ENCODE peak calls at places on chromosome 18, in nine cellular contexts. Z is colonic mucosa; D is hepatocyte; J is CD8-positive, alpha-beta memory T cell; U is DND-41; G is effector memory CD4-positive, alpha-beta T cell; M is tibial nerve; Q is MM.1S; A is esophagus squamous epithelium. H is an unnamed sample. For H3K9me3, the result is how much of the 10 kb centered on the place peaks cover.

GRCh38 chr18:54127759-54128378 is 96.6 kb downstream of the MBD2 start:
- DNase-seq in Z (peak), D (peak), J (no peak), U (peak), G (no peak), M (no peak), Q (peak), A (no peak), H (no peak)

GRCh38 chr18:61502472-61502871 is 169.2 kb downstream of the CDH20 start:
- DNase-seq in Z (peak), D (peak), J (no peak), U (peak), G (no peak), M (no peak), Q (peak), A (no peak), H (no peak)

GRCh38 chr18:59681051-59681450 is 16.2 kb downstream of the CCBE1 start:
- DNase-seq in Z (no peak), D (no peak), J (no peak), U (no peak), G (no peak), M (no peak), Q (no peak), A (no peak), H (no peak)

GRCh38 chr18:21314721-21315120 is 72.7 kb downstream of the GREB1L start:
- DNase-seq in Z (no peak), D (no peak), J (no peak), U (no peak), G (no peak), M (no peak), Q (no peak), A (no peak), H (no peak)

GRCh38 chr18:31741096-31741735 is 19.5 kb downstream of the SLC25A52 start:
- DNase-seq in Z (peak), D (peak), J (peak), U (peak), G (peak), M (peak), Q (peak), A (no peak), H (no peak)

GRCh38 chr18:72541871-72542690 is 2.1 kb downstream of the CBLN2 start:
- DNase-seq in Z (no peak), D (peak), J (no peak), U (no peak), G (no peak), M (no peak), Q (peak), A (no peak), H (no peak)

GRCh38 chr18:57125627-57126026 is 21.3 kb upstream of the BOD1L2 start:
- DNase-seq in Z (no peak), D (no peak), J (no peak), U (no peak), G (no peak), M (no peak), Q (no peak), A (no peak), H (no peak)

GRCh38 chr18:3388980-3389379 is 61.0 kb upstream of the TGIF1 start:
- DNase-seq in Z (no peak), D (no peak), J (no peak), U (no peak), G (no peak), M (no peak), Q (no peak), A (no peak), H (no peak)

GRCh38 chr18:76442413-76443171 is 52.5 kb downstream of the ZNF516 start:
- DNase-seq in Z (no peak), D (no peak), J (no peak), U (no peak), G (no peak), M (no peak), Q (no peak), A (no peak), H (no peak)

GRCh38 chr18:50749421-50749820 is 70.4 kb downstream of the MRO start:
- DNase-seq in Z (no peak), D (no peak), J (no peak), U (no peak), G (no peak), M (no peak), Q (no peak), A (no peak), H (no peak)

GRCh38 chr18:3081558-3081957 is 68.6 kb upstream of the LPIN2 start:
- DNase-seq in Z (no peak), D (no peak), J (no peak), U (no peak), G (no peak), M (no peak), Q (no peak), A (no peak), H (no peak)

GRCh38 chr18:50982802-50983179 is 15.0 kb downstream of the ELAC1 start:
- DNase-seq in Z (no peak), D (no peak), J (no peak), U (no peak), G (no peak), M (no peak), Q (no peak), A (no peak), H (no peak)

GRCh38 chr18:58045265-58046086 is 1.4 kb downstream of the NEDD4L start:
- DNase-seq in Z (peak), D (peak), J (peak), U (peak), G (no peak), M (no peak), Q (peak), A (no peak), H (no peak)

GRCh38 chr18:34280653-34281052 is 55.9 kb upstream of the NOL4 start:
- DNase-seq in Z (no peak), D (no peak), J (no peak), U (no peak), G (no peak), M (no peak), Q (no peak), A (no peak), H (no peak)

GRCh38 chr18:77101410-77102245 is 31.0 kb downstream of the MBP start:
- DNase-seq in Z (peak), D (peak), J (peak), U (peak), G (no peak), M (peak), Q (no peak), A (peak), H (no peak)

GRCh38 chr18:2529154-2529553 is 42.2 kb downstream of the METTL4 start:
- DNase-seq in Z (no peak), D (no peak), J (no peak), U (no peak), G (no peak), M (no peak), Q (no peak), A (no peak), H (no peak)

GRCh38 chr18:48975817-48976649 is 25.3 kb upstream of the SMAD7 start:
- DNase-seq in Z (peak), D (peak), J (peak), U (peak), G (peak), M (no peak), Q (peak), A (no peak), H (peak)

DNA sequence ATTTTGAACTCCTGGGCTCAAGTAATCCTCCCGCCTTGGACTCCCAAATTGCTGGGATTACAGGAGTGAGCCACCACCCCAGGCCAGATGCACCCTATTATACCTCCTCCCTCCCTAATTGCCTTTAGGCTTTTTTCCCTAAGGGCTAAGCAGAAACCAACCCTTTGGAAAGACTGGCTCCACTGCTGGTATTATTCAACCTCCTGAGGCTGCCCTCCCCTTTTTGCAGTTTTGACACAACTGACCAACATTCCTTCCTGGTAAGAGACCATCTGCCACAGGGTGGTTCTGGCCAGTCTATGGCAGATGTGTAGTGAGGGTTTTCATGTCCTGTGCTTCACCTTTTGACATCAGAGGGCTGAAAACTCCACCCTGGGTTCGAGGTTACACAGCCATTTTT is 1785.3 kb upstream of the CELF4 start:
- DNase-seq in Z (no peak), D (no peak), J (no peak), U (no peak), G (no peak), M (no peak), Q (no peak), A (no peak), H (no peak)
- H3K9me3 ChIP-seq in Z (under half), D (under half), J (under half), U (under half), G (under half), M (under half), Q (under half), A (under half), H (under half)

DNA sequence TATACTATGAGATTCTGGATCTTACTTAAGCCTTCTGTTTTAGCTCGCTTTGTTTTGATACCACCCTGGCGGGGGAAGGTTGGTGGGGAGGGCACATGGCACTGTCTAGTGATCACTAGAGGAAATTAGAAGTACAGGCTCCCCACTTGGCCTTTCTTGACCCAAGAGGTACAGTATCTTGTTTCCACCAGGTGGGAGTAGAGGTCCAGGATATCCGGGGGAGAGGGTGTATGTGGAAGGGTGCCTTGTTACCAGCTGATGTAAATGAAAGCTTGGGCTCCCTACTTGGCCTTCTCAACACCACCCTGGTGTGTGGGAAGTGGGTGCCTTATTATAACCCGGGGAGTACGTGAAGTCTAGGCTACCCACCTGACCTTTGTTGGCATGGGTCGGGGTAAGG is 7.5 kb downstream of the GALNT1 start:
- DNase-seq in Z (no peak), D (no peak), J (peak), U (no peak), G (peak), M (no peak), Q (no peak), A (no peak), H (peak)
- H3K9me3 ChIP-seq in Z (under half), D (under half), J (under half), U (under half), G (under half), M (under half), Q (under half), A (under half), H (under half)

DNA sequence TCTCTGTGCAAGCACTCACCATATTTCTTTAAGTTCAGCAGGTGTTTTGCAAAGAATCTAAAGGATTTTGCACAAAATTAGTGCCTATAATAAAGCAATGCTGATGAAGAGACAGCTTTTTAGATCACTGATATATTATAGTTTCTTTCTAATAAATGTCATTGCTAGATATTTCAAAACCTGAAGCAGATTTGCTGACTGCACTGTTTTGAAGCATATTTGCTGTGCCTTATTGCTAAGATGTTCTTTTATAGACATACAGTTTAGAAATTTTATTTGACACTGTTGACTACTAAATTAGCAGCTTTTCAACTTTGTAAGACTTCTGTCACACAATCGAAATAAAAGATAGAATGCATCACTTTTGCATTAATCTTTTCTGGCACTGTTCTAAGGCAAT is 620.9 kb upstream of the CELF4 start:
- DNase-seq in Z (no peak), D (no peak), J (no peak), U (no peak), G (no peak), M (no peak), Q (no peak), A (no peak), H (no peak)
- H3K9me3 ChIP-seq in Z (under half), D (under half), J (under half), U (under half), G (under half), M (under half), Q (under half), A (under half), H (under half)

GRCh38 chr18:1213126-1213525 is 308.5 kb downstream of the ADCYAP1 start:
- DNase-seq in Z (no peak), D (no peak), J (no peak), U (no peak), G (no peak), M (no peak), Q (no peak), A (no peak), H (no peak)
- H3K9me3 ChIP-seq in Z (under half), D (under half), J (under half), U (under half), G (under half), M (under half), Q (under half), A (under half), H (under half)

GRCh38 chr18:55713707-55714106 is 125.7 kb upstream of the TCF4 start:
- DNase-seq in Z (no peak), D (no peak), J (no peak), U (no peak), G (no peak), M (no peak), Q (no peak), A (no peak), H (no peak)
- H3K9me3 ChIP-seq in Z (under half), D (under half), J (under half), U (under half), G (under half), M (under half), Q (under half), A (under half), H (under half)

GRCh38 chr18:1191341-1191740 is 286.7 kb downstream of the ADCYAP1 start:
- DNase-seq in Z (no peak), D (no peak), J (no peak), U (no peak), G (no peak), M (no peak), Q (no peak), A (no peak), H (no peak)
- H3K9me3 ChIP-seq in Z (under half), D (under half), J (under half), U (under half), G (under half), M (under half), Q (under half), A (under half), H (under half)

GRCh38 chr18:905307-905947 is 756 bp downstream of the ADCYAP1 start:
- DNase-seq in Z (no peak), D (no peak), J (no peak), U (no peak), G (no peak), M (no peak), Q (no peak), A (no peak), H (no peak)
- H3K9me3 ChIP-seq in Z (under half), D (under half), J (under half), U (under half), G (under half), M (under half), Q (under half), A (under half), H (under half)

GRCh38 chr18:47457614-47458013 is 206.2 kb upstream of the SKOR2 start:
- DNase-seq in Z (peak), D (no peak), J (no peak), U (no peak), G (no peak), M (no peak), Q (no peak), A (no peak), H (no peak)

GRCh38 chr18:47458483-47458882 is 207.0 kb upstream of the SKOR2 start:
- DNase-seq in Z (no peak), D (no peak), J (no peak), U (no peak), G (no peak), M (no peak), Q (no peak), A (no peak), H (no peak)

GRCh38 chr18:47461977-47462376 is 210.5 kb upstream of the SKOR2 start:
- DNase-seq in Z (no peak), D (no peak), J (no peak), U (no peak), G (no peak), M (no peak), Q (no peak), A (no peak), H (no peak)
- H3K9me3 ChIP-seq in Z (under half), D (under half), J (under half), U (under half), G (under half), M (under half), Q (under half), A (under half), H (under half)